ENCODE peak calls at places on chromosome 18, in nine cellular contexts. J, W, C, O, H, A, M, K and D are unnamed samples.

GRCh38 chr18:63074987-63075404 is 244.6 kb downstream of the BCL2 start:
- DNase-seq in M (peak; percentile 87), O (peak; percentile 28), K (peak; percentile 94), H (no peak), C (peak; percentile 79), J (peak; percentile 65), W (peak; percentile 73), A (peak; percentile 81), D (peak; percentile 87)

GRCh38 chr18:47422524-47422923 is 171.1 kb upstream of the SKOR2 start:
- DNase-seq in W (no peak), O (no peak), C (no peak), J (no peak), K (peak; percentile 45), A (no peak), M (no peak), H (no peak), D (no peak)

GRCh38 chr18:64330976-64331375 is 182.1 kb upstream of the LINC00305 start:
- DNase-seq in H (no peak), K (no peak), W (no peak), M (no peak), J (no peak), C (no peak), A (no peak), O (no peak), D (no peak)

GRCh38 chr18:44821924-44822323 is 141.2 kb downstream of the SETBP1 start:
- DNase-seq in O (no peak), C (no peak), W (no peak), J (no peak), K (no peak), M (no peak), A (no peak), H (no peak), D (no peak)

GRCh38 chr18:4586729-4587128 is 131.6 kb upstream of the DLGAP1 start:
- DNase-seq in H (no peak), O (no peak), C (no peak), A (no peak), W (no peak), K (no peak), J (no peak), M (no peak), D (no peak)

GRCh38 chr18:38551881-38552280 is 986.3 kb upstream of the CELF4 start:
- DNase-seq in M (no peak), K (no peak), W (peak; percentile 55), J (peak; percentile 80), O (no peak), A (no peak), H (no peak), C (no peak), D (no peak)

GRCh38 chr18:33201509-33201926 is 239.0 kb downstream of the CCDC178 start:
- DNase-seq in H (no peak), J (no peak), A (no peak), C (peak; percentile 9), K (no peak), M (peak; percentile 74), O (no peak), W (no peak), D (no peak)

GRCh38 chr18:22021701-22022100 is 147.7 kb upstream of the GATA6 start:
- DNase-seq in K (peak; percentile 63), A (no peak), H (no peak), W (peak; percentile 10), J (no peak), O (no peak), M (no peak), C (peak; percentile 61), D (no peak)

GRCh38 chr18:42706029-42706608 is 409.4 kb downstream of the RIT2 start:
- DNase-seq in M (no peak), W (no peak), K (no peak), A (no peak), C (no peak), H (no peak), J (no peak), O (no peak), D (no peak)

GRCh38 chr18:35458271-35458670 is 39.5 kb downstream of the INO80C start:
- DNase-seq in W (no peak), M (no peak), K (no peak), A (no peak), C (no peak), J (no peak), H (no peak), O (no peak), D (no peak)

GRCh38 chr18:35458677-35459441 is 38.9 kb downstream of the INO80C start:
- DNase-seq in C (peak; percentile 58), H (no peak), M (peak; percentile 55), O (peak; percentile 34), J (no peak), K (no peak), A (no peak), W (no peak), D (no peak)

GRCh38 chr18:35456181-35456850 is 41.4 kb downstream of the INO80C start:
- DNase-seq in H (no peak), A (no peak), K (no peak), M (no peak), W (no peak), J (no peak), O (peak; percentile 26), C (peak; percentile 69), D (no peak)

GRCh38 chr18:35454803-35455202 is 43.0 kb downstream of the INO80C start:
- DNase-seq in W (no peak), K (no peak), C (no peak), M (no peak), J (no peak), A (no peak), O (no peak), H (no peak), D (no peak)

DNA sequence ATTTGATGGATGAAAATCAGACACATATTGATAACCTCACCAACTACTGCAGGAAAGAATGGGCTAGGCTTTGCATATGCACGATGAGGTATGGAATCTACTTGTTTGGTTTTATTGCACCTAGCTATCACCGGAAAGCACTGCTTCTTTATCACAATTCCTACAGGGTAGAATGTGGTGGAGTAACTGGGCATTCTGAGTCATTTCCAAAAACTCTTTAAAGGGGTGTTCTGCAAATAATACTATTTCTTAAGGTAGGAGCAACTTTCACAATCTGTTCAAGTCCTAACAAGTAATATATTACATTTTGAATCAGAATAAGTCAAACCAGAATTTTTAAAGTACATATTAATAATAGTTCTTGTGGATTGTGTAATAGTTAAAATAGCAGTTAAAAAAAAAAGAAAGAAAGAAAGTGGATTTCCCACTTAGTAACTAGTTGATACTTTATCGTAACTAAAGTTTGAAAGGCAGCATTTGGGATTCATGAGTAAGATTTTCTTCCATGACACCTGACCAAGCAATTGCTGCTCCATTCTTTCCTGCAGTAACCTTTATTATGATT is 40.5 kb downstream of the INO80C start:
- DNase-seq in K (no peak), A (no peak), M (no peak), H (no peak), W (no peak), C (no peak), J (no peak), O (no peak), D (no peak)
- TF ChIP-seq POLR2AphosphoS5 in K (no peak), A (no peak), M (no peak), H (no peak), W (no peak), C (no peak), J (no peak), O (no peak), D (no peak)

GRCh38 chr18:12531747-12532146 is 124.0 kb downstream of the PRELID3A start:
- DNase-seq in A (no peak), C (no peak), M (no peak), W (no peak), J (no peak), K (no peak), H (no peak), O (no peak), D (no peak)
- TF ChIP-seq POLR2AphosphoS5 in A (no peak), C (no peak), M (no peak), W (no peak), J (no peak), K (no peak), H (no peak), O (no peak), D (no peak)

GRCh38 chr18:53861185-53861584 is 363.3 kb downstream of the MBD2 start:
- DNase-seq in A (no peak), H (no peak), W (no peak), C (no peak), M (no peak), K (no peak), J (no peak), O (no peak), D (no peak)

GRCh38 chr18:53862921-53863320 is 361.5 kb downstream of the MBD2 start:
- DNase-seq in A (no peak), M (no peak), C (no peak), H (no peak), K (no peak), O (no peak), W (no peak), J (no peak), D (no peak)

GRCh38 chr18:53864758-53865157 is 359.7 kb downstream of the MBD2 start:
- DNase-seq in A (no peak), M (no peak), J (no peak), K (no peak), O (no peak), W (no peak), C (no peak), H (no peak), D (no peak)
- TF ChIP-seq POLR2AphosphoS5 in A (no peak), M (no peak), J (no peak), K (no peak), O (no peak), W (no peak), C (no peak), H (no peak), D (no peak)

GRCh38 chr18:34730774-34731173 is 20.7 kb downstream of the DTNA start:
- DNase-seq in J (no peak), H (no peak), W (no peak), K (no peak), M (no peak), C (no peak), O (no peak), A (no peak), D (no peak)

GRCh38 chr18:34726286-34727004 is 16.3 kb downstream of the DTNA start:
- DNase-seq in A (no peak), J (no peak), K (no peak), M (no peak), H (no peak), C (no peak), W (no peak), O (no peak), D (no peak)

GRCh38 chr18:34734048-34734447 is 23.9 kb downstream of the DTNA start:
- DNase-seq in J (no peak), K (no peak), A (no peak), H (no peak), C (no peak), W (no peak), M (no peak), O (no peak), D (no peak)

GRCh38 chr18:34729264-34729663 is 19.2 kb downstream of the DTNA start:
- DNase-seq in C (peak; percentile 27), A (no peak), M (no peak), K (no peak), H (no peak), W (no peak), J (no peak), O (peak; percentile 29), D (no peak)

DNA sequence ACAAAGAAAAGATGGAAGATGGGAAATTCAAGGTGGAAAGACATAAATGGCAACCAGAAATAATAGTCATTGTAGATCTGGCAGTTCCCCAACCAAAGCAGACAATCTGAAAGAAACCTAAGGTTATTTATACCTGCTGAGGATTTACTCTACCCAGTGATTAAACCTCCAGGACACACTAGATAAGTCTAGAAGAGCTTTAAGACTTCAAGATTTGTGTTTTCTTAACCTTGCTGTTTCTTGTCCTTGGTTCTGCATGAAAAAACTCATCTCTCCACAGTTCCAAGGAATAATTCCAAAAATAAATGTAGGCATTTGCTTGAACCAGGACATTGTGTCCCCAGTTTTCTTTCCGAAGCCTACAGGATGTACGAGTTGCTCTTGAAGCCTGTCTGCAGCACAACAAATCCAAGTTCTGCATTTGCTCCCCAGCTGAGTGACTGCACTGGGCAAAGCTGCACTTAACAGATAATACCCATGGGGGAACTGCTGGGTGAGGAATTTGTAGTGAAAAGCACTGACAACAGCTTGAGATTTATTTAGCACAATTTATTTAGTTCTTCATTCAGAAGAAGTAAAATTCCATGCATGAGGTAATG is 19.7 kb downstream of the DTNA start:
- DNase-seq in A (no peak), J (no peak), H (no peak), C (no peak), O (no peak), M (no peak), W (no peak), K (no peak), D (no peak)
- TF ChIP-seq POLR2AphosphoS5 in A (no peak), J (no peak), H (no peak), C (no peak), O (no peak), M (no peak), W (peak; percentile 33), K (peak; percentile 24), D (no peak)